ENCODE peak calls at places on chromosome X, in four cellular contexts. X is H1, R is ovary, C is stomach. Q is an unnamed sample. For H3K27me3, the result is how much of the 10 kb centered on the place peaks cover.

GRCh38 chrX:75784689-75785491 is at the start of gene MAGEE2:
- DNase-seq in X (no peak), R (no peak), C (no peak), Q (no peak)

GRCh38 chrX:152072236-152072635 is 66.1 kb downstream of the MAGEA10 start:
- DNase-seq in X (no peak), R (no peak), C (no peak), Q (no peak)

GRCh38 chrX:37998586-37999267 is 7.6 kb upstream of the SYTL5 start:
- DNase-seq in X (no peak), R (no peak), C (no peak), Q (no peak)

GRCh38 chrX:19789782-19790181 is 97.6 kb downstream of the SH3KBP1 start:
- DNase-seq in X (no peak), R (no peak), C (no peak), Q (no peak)

GRCh38 chrX:130669233-130669632 is 233.8 kb downstream of the ENOX2 start:
- DNase-seq in X (no peak), R (no peak), C (no peak), Q (no peak)

GRCh38 chrX:50860518-50860917 is 46.5 kb upstream of the SHROOM4 start:
- DNase-seq in X (no peak), R (no peak), C (no peak), Q (no peak)

GRCh38 chrX:120235284-120235683 is 15.3 kb upstream of the ZBTB33 start:
- DNase-seq in X (no peak), R (no peak), C (no peak), Q (no peak)

GRCh38 chrX:38347136-38347535 is 5.3 kb upstream of the OTC start:
- DNase-seq in X (no peak), R (no peak), C (no peak), Q (no peak)

GRCh38 chrX:15269618-15270521 is at the start of gene ASB9:
- DNase-seq in X (peak), R (no peak), C (peak), Q (peak)

GRCh38 chrX:39418132-39418935 is 617.1 kb downstream of the MID1IP1 start:
- DNase-seq in X (no peak), R (peak), C (no peak), Q (no peak)

GRCh38 chrX:19824603-19825002 is 62.8 kb downstream of the SH3KBP1 start:
- DNase-seq in X (no peak), R (no peak), C (no peak), Q (no peak)

GRCh38 chrX:107167163-107167921 is 38.9 kb downstream of the NUP62CL start:
- DNase-seq in X (no peak), R (no peak), C (no peak), Q (no peak)

GRCh38 chrX:107168712-107169111 is 37.5 kb downstream of the NUP62CL start:
- DNase-seq in X (no peak), R (no peak), C (no peak), Q (no peak)

GRCh38 chrX:107171369-107172102 is 34.7 kb downstream of the NUP62CL start:
- DNase-seq in X (no peak), R (no peak), C (no peak), Q (no peak)

GRCh38 chrX:107168259-107168658 is 38.0 kb downstream of the NUP62CL start:
- DNase-seq in X (no peak), R (no peak), C (no peak), Q (no peak)
- H3K27me3 ChIP-seq in X (under half), R (under half), C (under half), Q (under half)

DNA sequence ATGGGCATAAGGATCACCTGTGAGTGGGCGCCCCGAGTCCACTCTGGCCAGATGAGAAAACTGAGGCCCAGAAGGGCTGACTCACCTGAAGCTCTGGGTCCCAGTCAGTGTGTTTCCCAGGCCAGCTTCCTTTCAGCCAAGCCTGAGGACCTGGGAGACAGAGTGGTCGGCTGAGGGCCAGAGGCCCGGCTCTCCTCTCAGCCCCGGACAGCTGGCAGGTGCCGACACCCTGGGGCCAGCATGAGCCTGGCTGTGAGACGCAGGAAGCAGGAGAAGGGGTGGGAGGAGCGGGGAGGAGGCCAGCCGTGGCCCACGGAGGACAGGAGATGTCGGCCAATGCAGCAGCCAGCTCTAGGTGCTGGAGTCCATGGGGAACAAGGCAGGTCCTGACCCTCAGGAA is 28.9 kb downstream of the ATP2B3 start:
- DNase-seq in X (no peak), R (no peak), C (no peak), Q (no peak)
- TF ChIP-seq EP300 in X (no peak), R (no peak), C (no peak), Q (no peak)

GRCh38 chrX:635428-636192 is 5.0 kb downstream of the SHOX start:
- DNase-seq in X (peak), R (no peak), C (no peak), Q (no peak)
- H3K27me3 ChIP-seq in X (half or more), R (under half), C (half or more), Q (half or more)

GRCh38 chrX:139881572-139881971 is 51.3 kb downstream of the ATP11C start:
- DNase-seq in X (no peak), R (no peak), C (no peak), Q (no peak)

GRCh38 chrX:139881130-139881529 is 51.7 kb downstream of the ATP11C start:
- DNase-seq in X (no peak), R (no peak), C (no peak), Q (no peak)

GRCh38 chrX:139882299-139882698 is 50.6 kb downstream of the ATP11C start:
- DNase-seq in X (no peak), R (no peak), C (no peak), Q (no peak)

GRCh38 chrX:139889760-139890159 is 43.1 kb downstream of the ATP11C start:
- DNase-seq in X (no peak), R (no peak), C (no peak), Q (no peak)

GRCh38 chrX:139883984-139884383 is 48.9 kb downstream of the ATP11C start:
- DNase-seq in X (no peak), R (no peak), C (no peak), Q (no peak)
- TF ChIP-seq EP300 in X (no peak), R (no peak), C (no peak), Q (no peak)

Q was measured in suprapubic skin.